ENCODE peak calls at places on chromosomes 6 and 20, in five cellular contexts. One of them, this sample, is unnamed.

GRCh38 chr20:6976096-6976495 is 208.6 kb downstream of the BMP2 start:
- DNase-seq in ovary: no peak
- DNase-seq in left ventricle myocardium superior: no peak
- DNase-seq in uterus: no peak
- DNase-seq in kidney epithelial cell: no peak
- DNase-seq in this sample: no peak

GRCh38 chr6:3294921-3295871 is 36.4 kb downstream of the PSMG4 start:
- DNase-seq in ovary: peak
- DNase-seq in left ventricle myocardium superior: peak
- DNase-seq in uterus: no peak
- DNase-seq in kidney epithelial cell: no peak
- DNase-seq in this sample: peak

GRCh38 chr20:8854566-8854965 is 214.3 kb upstream of the PLCB4 start:
- DNase-seq in ovary: peak
- DNase-seq in left ventricle myocardium superior: peak
- DNase-seq in uterus: peak
- DNase-seq in kidney epithelial cell: no peak
- DNase-seq in this sample: peak

GRCh38 chr6:161409353-161409752 is 135.5 kb upstream of the AGPAT4 start:
- DNase-seq in ovary: no peak
- DNase-seq in left ventricle myocardium superior: no peak
- DNase-seq in uterus: no peak
- DNase-seq in kidney epithelial cell: no peak
- DNase-seq in this sample: no peak

GRCh38 chr20:24493181-24493580 is 23.8 kb downstream of the SYNDIG1 start:
- DNase-seq in ovary: no peak
- DNase-seq in left ventricle myocardium superior: no peak
- DNase-seq in uterus: no peak
- DNase-seq in kidney epithelial cell: no peak
- DNase-seq in this sample: no peak

GRCh38 chr6:7341989-7342742 is 29.2 kb upstream of the SSR1 start:
- DNase-seq in ovary: no peak
- DNase-seq in left ventricle myocardium superior: peak
- DNase-seq in uterus: no peak
- DNase-seq in kidney epithelial cell: no peak
- DNase-seq in this sample: no peak

GRCh38 chr6:142329486-142330113 is 27.8 kb downstream of the ADGRG6 start:
- DNase-seq in ovary: no peak
- DNase-seq in left ventricle myocardium superior: no peak
- DNase-seq in uterus: no peak
- DNase-seq in kidney epithelial cell: no peak
- DNase-seq in this sample: no peak

GRCh38 chr20:46545077-46545826 is 5.2 kb downstream of the OCSTAMP start:
- DNase-seq in ovary: no peak
- DNase-seq in left ventricle myocardium superior: no peak
- DNase-seq in uterus: no peak
- DNase-seq in kidney epithelial cell: no peak
- DNase-seq in this sample: no peak

GRCh38 chr6:28657756-28658465 is 132.2 kb downstream of the GPX5 start:
- DNase-seq in ovary: peak
- DNase-seq in left ventricle myocardium superior: peak
- DNase-seq in uterus: peak
- DNase-seq in kidney epithelial cell: no peak
- DNase-seq in this sample: peak

This sample was measured in cerebellum.